ENCODE peak calls at places on chromosomes 6 and 20, in ten cellular contexts. W, D, J, B, S, K, U, G, P and V are unnamed samples.

GRCh38 chr6:136956590-136957573 is 34.8 kb downstream of the SLC35D3 start:
- DNase-seq in W (peak), D (no peak), J (no peak), B (no peak), S (no peak), K (no peak), U (no peak), G (no peak), P (peak), V (peak)

GRCh38 chr6:144340541-144341371 is 55.6 kb downstream of the UTRN start:
- DNase-seq in W (no peak), D (no peak), J (no peak), B (peak), S (no peak), K (peak), U (no peak), G (no peak), P (no peak), V (no peak)

GRCh38 chr6:63259153-63259552 is 47.9 kb downstream of the FKBP1C start:
- DNase-seq in W (no peak), D (no peak), J (no peak), B (no peak), S (no peak), K (no peak), U (no peak), G (no peak), P (no peak), V (no peak)

GRCh38 chr20:10568032-10568431 is 105.8 kb downstream of the JAG1 start:
- DNase-seq in W (no peak), D (no peak), J (no peak), B (no peak), S (no peak), K (no peak), U (no peak), G (no peak), P (no peak), V (no peak)

GRCh38 chr6:161058746-161059145 is 67.2 kb downstream of the MAP3K4 start:
- DNase-seq in W (no peak), D (no peak), J (no peak), B (no peak), S (no peak), K (no peak), U (no peak), G (no peak), P (no peak), V (no peak)

GRCh38 chr6:138004423-138005287 is 102.6 kb downstream of the PERP start:
- DNase-seq in W (peak), D (peak), J (peak), B (peak), S (peak), K (peak), U (no peak), G (no peak), P (no peak), V (peak)

GRCh38 chr6:150622941-150623874 is 23.5 kb downstream of the PLEKHG1 start:
- DNase-seq in W (peak), D (no peak), J (no peak), B (no peak), S (no peak), K (no peak), U (no peak), G (no peak), P (no peak), V (peak)

GRCh38 chr20:38125157-38126056 is 39.7 kb downstream of the TGM2 start:
- DNase-seq in W (no peak), D (no peak), J (no peak), B (peak), S (no peak), K (no peak), U (no peak), G (no peak), P (peak), V (peak)

GRCh38 chr6:170129691-170130171 is 161.1 kb downstream of the DLL1 start:
- DNase-seq in W (peak), D (no peak), J (peak), B (no peak), S (no peak), K (no peak), U (no peak), G (no peak), P (peak), V (no peak)

GRCh38 chr6:99588618-99589289 is 17.9 kb upstream of the PRDM13 start:
- DNase-seq in W (peak), D (peak), J (peak), B (peak), S (peak), K (peak), U (no peak), G (peak), P (peak), V (peak)

GRCh38 chr6:13711384-13711725 is 280 bp downstream of the RANBP9 start:
- DNase-seq in W (peak), D (peak), J (no peak), B (no peak), S (no peak), K (peak), U (no peak), G (peak), P (no peak), V (peak)

GRCh38 chr6:11224252-11224965 is 8.1 kb downstream of the NEDD9 start:
- DNase-seq in W (no peak), D (no peak), J (no peak), B (peak), S (no peak), K (no peak), U (no peak), G (peak), P (no peak), V (no peak)

GRCh38 chr6:163349001-163349680 is 65.4 kb upstream of the QKI start:
- DNase-seq in W (no peak), D (peak), J (no peak), B (peak), S (no peak), K (no peak), U (no peak), G (no peak), P (no peak), V (no peak)

GRCh38 chr6:102736941-102737368 is 1343.4 kb downstream of the GRIK2 start:
- DNase-seq in W (no peak), D (peak), J (no peak), B (peak), S (peak), K (peak), U (no peak), G (no peak), P (no peak), V (no peak)